ENCODE peak calls at places on chromosomes 12 and 14, in six cellular contexts. Y is tibial nerve; J is CD8-positive, alpha-beta memory T cell; L is tibial artery; D is DND-41; I is PC-9. T is an unnamed sample.

GRCh38 chr12:104336115-104336514 is 32.6 kb downstream of the EID3 start:
- DNase-seq in Y (no peak), J (no peak), L (no peak), D (no peak), I (no peak), T (no peak)

GRCh38 chr14:88746042-88746441 is 46.7 kb downstream of the EML5 start:
- DNase-seq in Y (no peak), J (no peak), L (no peak), D (no peak), I (no peak), T (no peak)

GRCh38 chr12:45130881-45131281 is 80.0 kb upstream of the DBX2 start:
- DNase-seq in Y (peak; percentile 45), J (no peak), L (peak; percentile 27), D (peak; percentile 71), I (peak; percentile 68), T (peak; percentile 8)

GRCh38 chr14:46344327-46344937 is 307.1 kb downstream of the RPL10L start:
- DNase-seq in Y (no peak), J (no peak), L (no peak), D (no peak), I (peak; percentile 1), T (no peak)

GRCh38 chr12:11884661-11885060 is 186.1 kb upstream of the BCL2L14 start:
- DNase-seq in Y (no peak), J (no peak), L (no peak), D (no peak), I (peak; percentile 48), T (no peak)

GRCh38 chr12:51082561-51083139 is 746 bp downstream of the CSRNP2 start:
- DNase-seq in Y (peak; percentile 25), J (peak; percentile 35), L (peak; percentile 25), D (peak; percentile 51), I (peak; percentile 12), T (peak; percentile 22)

GRCh38 chr12:46676396-46676795 is 149.4 kb downstream of the SLC38A4 start:
- DNase-seq in Y (no peak), J (no peak), L (no peak), D (no peak), I (no peak), T (no peak)

GRCh38 chr14:45065540-45065939 is 18.4 kb upstream of the PRPF39 start:
- DNase-seq in Y (no peak), J (no peak), L (no peak), D (no peak), I (no peak), T (no peak)

GRCh38 chr14:53478174-53478573 is 325.1 kb upstream of the DDHD1 start:
- DNase-seq in Y (no peak), J (no peak), L (no peak), D (no peak), I (no peak), T (no peak)

GRCh38 chr12:55727643-55728184 is 1.1 kb downstream of the CD63 start:
- DNase-seq in Y (peak; percentile 75), J (no peak), L (peak; percentile 81), D (no peak), I (peak; percentile 53), T (no peak)

GRCh38 chr12:93223440-93224426 is 154.0 kb upstream of the NUDT4 start:
- DNase-seq in Y (peak; percentile 20), J (no peak), L (no peak), D (no peak), I (no peak), T (no peak)

GRCh38 chr12:80936353-80936641 is 1.4 kb downstream of the LIN7A start:
- DNase-seq in Y (peak; percentile 13), J (no peak), L (no peak), D (no peak), I (no peak), T (no peak)

GRCh38 chr12:53603804-53604203 is 22.4 kb downstream of the ATF7 start:
- DNase-seq in Y (no peak), J (no peak), L (no peak), D (no peak), I (no peak), T (no peak)

GRCh38 chr14:105882626-105883025 is 356.2 kb downstream of the TMEM121 start:
- DNase-seq in Y (no peak), J (no peak), L (peak; percentile 10), D (no peak), I (no peak), T (no peak)

GRCh38 chr14:100065161-100065871 is at the start of gene EVL:
- DNase-seq in Y (no peak), J (peak; percentile 88), L (no peak), D (peak; percentile 93), I (no peak), T (peak; percentile 86)

GRCh38 chr14:22900088-22900799 is 17.2 kb downstream of the REM2 start:
- DNase-seq in Y (peak; percentile 78), J (peak; percentile 57), L (no peak), D (peak; percentile 38), I (peak; percentile 24), T (peak; percentile 72)

GRCh38 chr12:48004039-48004940 is at the start of gene COL2A1:
- DNase-seq in Y (no peak), J (no peak), L (no peak), D (no peak), I (no peak), T (peak; percentile 17)

GRCh38 chr12:6430990-6431353 is 13.8 kb upstream of the CD27 start:
- DNase-seq in Y (no peak), J (no peak), L (no peak), D (no peak), I (peak; percentile 41), T (no peak)

GRCh38 chr12:104546575-104546974 is 89.8 kb downstream of the CHST11 start:
- DNase-seq in Y (no peak), J (no peak), L (peak; percentile 34), D (no peak), I (no peak), T (no peak)

GRCh38 chr12:113251404-113252070 is 30.3 kb downstream of the TPCN1 start:
- DNase-seq in Y (no peak), J (no peak), L (no peak), D (no peak), I (no peak), T (no peak)

GRCh38 chr14:55073856-55074255 is 22.4 kb downstream of the MAPK1IP1L start:
- DNase-seq in Y (no peak), J (no peak), L (no peak), D (no peak), I (no peak), T (no peak)

GRCh38 chr14:55077155-55077554 is 25.7 kb downstream of the MAPK1IP1L start:
- DNase-seq in Y (no peak), J (no peak), L (no peak), D (no peak), I (peak; percentile 61), T (no peak)

GRCh38 chr14:55071870-55072640 is 20.6 kb downstream of the MAPK1IP1L start:
- DNase-seq in Y (no peak), J (peak; percentile 38), L (no peak), D (no peak), I (no peak), T (peak; percentile 40)

GRCh38 chr14:55075628-55076027 is 24.2 kb downstream of the MAPK1IP1L start:
- DNase-seq in Y (no peak), J (no peak), L (no peak), D (no peak), I (no peak), T (no peak)

DNA sequence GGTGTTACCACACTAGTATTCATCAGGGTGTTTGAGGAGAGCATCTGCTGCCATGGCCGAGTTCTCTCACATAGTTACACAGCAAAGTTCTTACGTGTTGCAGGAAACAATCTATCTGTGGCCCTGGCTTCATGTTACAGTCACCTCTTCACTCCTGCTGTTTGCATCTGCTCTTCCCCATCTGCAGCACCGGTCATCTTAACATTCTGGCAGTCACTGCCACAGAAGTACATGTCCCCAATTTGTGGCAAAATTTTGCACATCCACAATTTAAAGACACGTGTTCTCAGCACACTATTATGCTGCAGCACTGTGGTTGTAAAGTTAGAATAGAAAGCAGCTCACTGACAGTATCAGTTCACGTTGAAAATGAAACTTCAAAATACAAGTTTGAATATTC is 23.2 kb downstream of the MAPK1IP1L start:
- DNase-seq in Y (no peak), J (no peak), L (no peak), D (no peak), I (no peak), T (no peak)
- H3K4me3 ChIP-seq in Y (no peak overlapping the region), J (no peak overlapping the region), L (no peak overlapping the region), D (no peak overlapping the region), I (no peak overlapping the region), T (no peak overlapping the region)

DNA sequence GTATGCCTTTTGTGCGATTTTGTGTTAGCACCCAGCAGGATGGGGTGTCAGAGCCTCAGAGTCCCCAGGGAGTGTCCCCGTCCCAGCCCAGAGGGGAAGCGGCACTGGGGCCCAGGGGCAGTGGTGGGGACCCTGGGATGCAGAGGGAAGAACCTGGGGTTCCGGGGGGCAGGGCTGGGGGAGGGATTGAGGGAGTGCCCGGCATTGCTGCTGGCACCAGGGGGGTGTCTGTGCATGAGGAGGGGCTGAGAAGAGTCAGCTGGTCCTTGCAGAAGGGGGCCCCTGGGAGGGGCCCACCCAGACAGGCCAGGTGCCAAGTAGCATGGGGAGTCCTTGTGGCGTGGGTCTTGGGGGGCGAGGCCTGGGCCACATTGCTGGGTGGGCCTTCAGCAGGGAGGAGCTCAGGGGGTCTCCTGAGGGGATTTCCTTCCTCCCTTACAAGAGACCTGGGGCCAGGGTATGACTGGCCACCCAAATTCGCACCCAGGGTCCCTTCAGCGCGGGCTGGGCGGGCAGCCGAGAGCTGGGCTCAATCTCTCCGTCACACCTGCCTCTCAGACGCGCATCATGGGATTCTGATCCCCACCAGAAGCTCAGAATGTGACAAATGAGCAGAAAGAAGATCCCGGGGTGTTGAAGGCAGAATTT is 72.3 kb downstream of the KIF26A start:
- DNase-seq in Y (no peak), J (no peak), L (no peak), D (no peak), I (no peak), T (no peak)
- H3K9me3 ChIP-seq in Y (peaks cover 5% of the 10 kb centered on the region), J (no peaks in the 10 kb centered on the region), L (no peaks in the 10 kb centered on the region), D (no peaks in the 10 kb centered on the region), I (no peaks in the 10 kb centered on the region), T (no peaks in the 10 kb centered on the region)

DNA sequence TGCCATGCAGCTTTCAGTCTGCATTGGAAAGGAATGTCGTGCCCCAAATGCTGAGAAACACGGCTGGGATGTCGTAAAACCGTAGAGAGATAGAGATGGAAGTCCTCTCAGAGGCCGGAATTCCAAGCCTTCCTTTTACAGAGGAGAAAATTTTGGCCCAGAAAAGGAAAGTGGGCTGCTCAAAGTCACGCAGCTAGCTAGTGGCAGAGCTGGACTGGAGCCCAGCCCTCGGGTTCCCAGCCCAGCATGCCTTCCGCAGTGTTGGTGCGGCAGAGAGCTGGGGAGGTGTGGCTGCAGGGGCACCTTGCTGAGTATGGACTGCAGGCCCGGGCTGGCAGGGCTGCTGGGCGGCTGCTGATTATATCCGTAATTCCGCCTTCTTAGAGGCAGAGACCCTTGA is 50.3 kb downstream of the KCNA1 start:
- DNase-seq in Y (no peak), J (no peak), L (no peak), D (no peak), I (no peak), T (no peak)
- H3K4me3 ChIP-seq in Y (no peak overlapping the region), J (no peak overlapping the region), L (no peak overlapping the region), D (no peak overlapping the region), I (no peak overlapping the region), T (no peak overlapping the region)

GRCh38 chr12:130479401-130480125 is 141.9 kb downstream of the PIWIL1 start:
- DNase-seq in Y (no peak), J (no peak), L (no peak), D (no peak), I (no peak), T (no peak)

GRCh38 chr12:130478786-130479185 is 141.1 kb downstream of the PIWIL1 start:
- DNase-seq in Y (no peak), J (no peak), L (no peak), D (no peak), I (no peak), T (no peak)

GRCh38 chr12:130476451-130476850 is 138.8 kb downstream of the PIWIL1 start:
- DNase-seq in Y (no peak), J (no peak), L (no peak), D (no peak), I (no peak), T (no peak)

GRCh38 chr12:130477701-130478100 is 140.0 kb downstream of the PIWIL1 start:
- DNase-seq in Y (no peak), J (no peak), L (no peak), D (no peak), I (no peak), T (no peak)

GRCh38 chr12:130477221-130477620 is 139.5 kb downstream of the PIWIL1 start:
- DNase-seq in Y (no peak), J (no peak), L (no peak), D (no peak), I (no peak), T (no peak)
- H3K9me3 ChIP-seq in Y (peaks cover 13% of the 10 kb centered on the region), J (no peaks in the 10 kb centered on the region), L (no peaks in the 10 kb centered on the region), D (no peaks in the 10 kb centered on the region), I (no peaks in the 10 kb centered on the region), T (no peaks in the 10 kb centered on the region)